ENCODE peak calls at places on chromosome 1, in ten cellular contexts. X, J, I, D, K, V, T, M, R and S are unnamed samples.
A peak's percentile ranks its signal among the peaks of the same experiment; 100 is the strongest.

GRCh38 chr1:79304131-79304530 is 297.6 kb upstream of the ADGRL4 start:
- DNase-seq in X (peak; percentile 72), J (no peak), I (no peak), D (no peak), K (no peak), V (no peak), T (no peak), M (no peak), R (no peak), S (no peak)

GRCh38 chr1:44775930-44776748 is 799 bp downstream of the RPS8 start:
- DNase-seq in X (peak; percentile 36), J (no peak), I (no peak), D (no peak), K (no peak), V (peak; percentile 39), T (no peak), M (no peak), R (no peak), S (no peak)

GRCh38 chr1:85379203-85380136 is 85.5 kb downstream of the DDAH1 start:
- DNase-seq in X (peak; percentile 31), J (no peak), I (no peak), D (no peak), K (no peak), V (no peak), T (no peak), M (no peak), R (no peak), S (no peak)

GRCh38 chr1:89610457-89610991 is 22.4 kb upstream of the LRRC8C start:
- DNase-seq in X (no peak), J (no peak), I (no peak), D (no peak), K (no peak), V (no peak), T (no peak), M (no peak), R (no peak), S (no peak)

GRCh38 chr1:220528049-220528678 is at the start of gene MARK1:
- DNase-seq in X (peak; percentile 24), J (peak; percentile 90), I (peak; percentile 32), D (peak; percentile 78), K (peak; percentile 79), V (no peak), T (no peak), M (peak; percentile 68), R (peak; percentile 45), S (no peak)

GRCh38 chr1:941588-942383 is 17.3 kb downstream of the NOC2L start:
- DNase-seq in X (peak; percentile 38), J (peak; percentile 89), I (peak; percentile 50), D (peak; percentile 91), K (peak; percentile 74), V (no peak), T (no peak), M (peak; percentile 77), R (peak; percentile 93), S (peak; percentile 94)

GRCh38 chr1:71106658-71107322 is 26.0 kb upstream of the ZRANB2 start:
- DNase-seq in X (peak; percentile 20), J (no peak), I (no peak), D (no peak), K (no peak), V (no peak), T (no peak), M (no peak), R (no peak), S (peak; percentile 7)

GRCh38 chr1:186375152-186375928 is at the start of the genes ODR4 and TPR:
- DNase-seq in X (peak; percentile 100), J (peak; percentile 99), I (peak; percentile 98), D (peak; percentile 98), K (peak; percentile 99), V (peak; percentile 92), T (peak; percentile 99), M (peak; percentile 99), R (peak; percentile 97), S (peak; percentile 99)

DNA sequence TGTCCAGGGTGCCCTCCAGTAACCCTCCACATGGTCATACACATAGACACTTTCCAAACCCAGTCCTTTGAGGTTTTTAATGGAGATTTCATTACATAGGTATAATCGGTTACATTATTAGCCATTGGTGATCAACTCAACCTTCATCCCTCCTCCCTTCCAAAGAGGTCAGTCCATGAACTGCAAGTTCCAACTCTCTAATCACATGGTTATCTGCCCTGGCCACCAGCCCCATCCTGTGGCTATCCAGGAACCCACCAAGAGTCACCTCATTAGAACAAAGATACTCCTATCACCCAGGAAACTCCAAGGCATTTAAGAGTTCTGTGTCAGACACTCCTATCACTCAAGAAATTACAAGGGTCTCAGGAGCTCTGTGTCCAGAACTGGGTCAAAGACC is 12.2 kb downstream of the ATP1A4 start:
- DNase-seq in X (peak; percentile 22), J (no peak), I (no peak), D (peak; percentile 57), K (no peak), V (no peak), T (no peak), M (no peak), R (no peak), S (no peak)
- TF ChIP-seq CTCF in X (peak; percentile 17), J (no peak), I (no peak), D (peak; percentile 48), K (peak; percentile 19), V (no peak), T (no peak), M (peak; percentile 16), R (no peak), S (no peak)

GRCh38 chr1:31361607-31362006 is 11.3 kb downstream of the FABP3 start:
- DNase-seq in X (no peak), J (no peak), I (no peak), D (no peak), K (no peak), V (no peak), T (no peak), M (no peak), R (no peak), S (no peak)

GRCh38 chr1:31362032-31362431 is 10.8 kb downstream of the FABP3 start:
- DNase-seq in X (no peak), J (no peak), I (no peak), D (no peak), K (no peak), V (no peak), T (no peak), M (no peak), R (no peak), S (no peak)

GRCh38 chr1:31368611-31369107 is 4.2 kb downstream of the FABP3 start:
- DNase-seq in X (no peak), J (no peak), I (no peak), D (no peak), K (no peak), V (no peak), T (no peak), M (no peak), R (no peak), S (no peak)

GRCh38 chr1:31366796-31367195 is 6.1 kb downstream of the FABP3 start:
- DNase-seq in X (no peak), J (no peak), I (no peak), D (no peak), K (peak; percentile 57), V (no peak), T (no peak), M (no peak), R (no peak), S (no peak)

DNA sequence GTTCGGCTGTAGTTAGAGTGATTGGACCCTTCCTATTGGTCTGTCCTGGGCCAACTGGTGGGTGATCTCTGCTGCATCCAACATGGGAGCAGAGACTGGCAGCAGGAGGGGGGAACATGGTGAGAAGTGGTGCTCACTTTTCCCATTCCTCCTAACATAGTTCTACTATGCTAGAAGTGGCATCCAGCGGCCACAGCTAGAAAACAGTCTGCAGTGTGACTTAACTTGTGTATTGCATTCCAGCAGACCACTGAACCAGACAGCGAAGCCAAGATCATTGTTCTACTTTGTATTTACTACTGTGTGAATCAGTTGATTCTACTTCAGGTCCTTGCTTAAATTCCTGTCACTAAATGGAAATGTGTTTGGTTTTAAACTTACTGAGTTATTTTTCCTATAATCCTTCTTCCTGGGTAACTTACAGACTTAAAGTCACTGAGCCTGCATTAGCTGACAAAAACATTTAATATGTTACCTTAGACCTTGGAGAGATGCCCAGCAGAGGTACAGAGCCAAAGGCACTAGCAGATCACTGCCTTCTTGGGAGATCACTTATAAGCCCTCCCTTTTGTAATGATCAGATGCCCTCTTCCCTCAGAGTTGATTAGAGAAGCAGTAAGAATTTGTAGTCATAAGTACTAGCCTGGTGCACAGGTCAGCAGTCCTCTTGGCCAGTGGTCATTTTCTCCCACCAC is 8.2 kb downstream of the FABP3 start:
- DNase-seq in X (no peak), J (peak; percentile 51), I (no peak), D (no peak), K (no peak), V (no peak), T (no peak), M (no peak), R (no peak), S (peak; percentile 16)
- H3K4me3 ChIP-seq in X (no peak overlapping the region), J (no peak overlapping the region), I (no peak overlapping the region), D (no peak overlapping the region), K (no peak overlapping the region), V (no peak overlapping the region), T (no peak overlapping the region), M (no peak overlapping the region), R (no peak overlapping the region), S (no peak overlapping the region)

GRCh38 chr1:30785181-30785580 is 27.6 kb upstream of the LAPTM5 start:
- DNase-seq in X (no peak), J (no peak), I (no peak), D (no peak), K (no peak), V (no peak), T (no peak), M (no peak), R (no peak), S (no peak)

GRCh38 chr1:30785714-30786113 is 28.1 kb upstream of the LAPTM5 start:
- DNase-seq in X (no peak), J (no peak), I (no peak), D (no peak), K (no peak), V (no peak), T (no peak), M (no peak), R (no peak), S (no peak)

GRCh38 chr1:30782361-30783243 is 25.0 kb upstream of the LAPTM5 start:
- DNase-seq in X (peak; percentile 59), J (peak; percentile 79), I (peak; percentile 72), D (peak; percentile 79), K (peak; percentile 86), V (peak; percentile 64), T (no peak), M (peak; percentile 85), R (peak; percentile 50), S (peak; percentile 58)

GRCh38 chr1:30781906-30782305 is 24.3 kb upstream of the LAPTM5 start:
- DNase-seq in X (no peak), J (no peak), I (no peak), D (no peak), K (no peak), V (no peak), T (no peak), M (no peak), R (no peak), S (no peak)

DNA sequence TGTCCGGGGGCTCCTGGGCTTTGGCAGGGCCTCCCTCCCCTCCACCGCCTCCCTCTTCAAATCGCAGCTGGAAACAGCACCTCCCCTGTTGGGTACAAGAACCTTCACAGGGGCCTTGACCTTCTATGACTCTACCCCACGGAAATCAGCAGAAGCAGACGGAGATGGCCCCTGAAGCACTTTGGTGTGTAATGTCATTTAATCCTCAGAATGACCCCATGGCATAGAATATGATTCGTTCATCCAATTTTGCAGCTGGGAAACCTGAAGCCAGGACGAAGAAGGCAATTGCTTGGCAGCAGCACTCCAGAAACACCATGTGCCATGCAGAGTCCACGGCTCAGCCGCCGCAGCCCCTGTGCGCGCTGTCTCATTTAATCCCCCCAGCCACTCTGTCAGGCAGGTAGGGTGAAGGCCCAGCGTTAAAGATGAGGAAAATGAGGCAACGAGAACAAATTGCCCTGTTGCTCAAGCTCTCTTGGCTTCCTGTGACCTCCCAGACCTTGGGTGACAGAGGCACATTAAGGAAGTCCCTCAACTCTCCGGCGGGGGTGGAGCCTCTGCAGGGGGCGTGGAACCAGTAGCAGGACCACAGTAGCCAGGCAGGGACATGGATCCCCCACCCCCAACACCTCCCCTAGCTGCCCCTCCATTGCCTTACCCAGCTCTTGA is 25.8 kb upstream of the LAPTM5 start:
- DNase-seq in X (no peak), J (peak; percentile 80), I (no peak), D (no peak), K (no peak), V (no peak), T (no peak), M (peak; percentile 81), R (no peak), S (no peak)
- TF ChIP-seq CTCF in X (no peak), J (no peak), I (no peak), D (no peak), K (no peak), V (no peak), T (no peak), M (no peak), R (no peak), S (no peak)

GRCh38 chr1:156104065-156104810 is 10.3 kb upstream of the LMNA start:
- DNase-seq in X (peak; percentile 84), J (peak; percentile 92), I (peak; percentile 64), D (no peak), K (peak; percentile 65), V (no peak), T (no peak), M (peak; percentile 85), R (peak; percentile 76), S (peak; percentile 85)

GRCh38 chr1:156108664-156109241 is 5.8 kb upstream of the LMNA start:
- DNase-seq in X (no peak), J (no peak), I (no peak), D (no peak), K (no peak), V (no peak), T (no peak), M (no peak), R (no peak), S (no peak)

GRCh38 chr1:156104861-156105546 is 9.5 kb upstream of the LMNA start:
- DNase-seq in X (no peak), J (no peak), I (no peak), D (no peak), K (peak; percentile 90), V (no peak), T (no peak), M (no peak), R (no peak), S (no peak)

GRCh38 chr1:156108057-156108456 is 6.5 kb upstream of the LMNA start:
- DNase-seq in X (no peak), J (no peak), I (no peak), D (no peak), K (no peak), V (no peak), T (no peak), M (no peak), R (no peak), S (no peak)

DNA sequence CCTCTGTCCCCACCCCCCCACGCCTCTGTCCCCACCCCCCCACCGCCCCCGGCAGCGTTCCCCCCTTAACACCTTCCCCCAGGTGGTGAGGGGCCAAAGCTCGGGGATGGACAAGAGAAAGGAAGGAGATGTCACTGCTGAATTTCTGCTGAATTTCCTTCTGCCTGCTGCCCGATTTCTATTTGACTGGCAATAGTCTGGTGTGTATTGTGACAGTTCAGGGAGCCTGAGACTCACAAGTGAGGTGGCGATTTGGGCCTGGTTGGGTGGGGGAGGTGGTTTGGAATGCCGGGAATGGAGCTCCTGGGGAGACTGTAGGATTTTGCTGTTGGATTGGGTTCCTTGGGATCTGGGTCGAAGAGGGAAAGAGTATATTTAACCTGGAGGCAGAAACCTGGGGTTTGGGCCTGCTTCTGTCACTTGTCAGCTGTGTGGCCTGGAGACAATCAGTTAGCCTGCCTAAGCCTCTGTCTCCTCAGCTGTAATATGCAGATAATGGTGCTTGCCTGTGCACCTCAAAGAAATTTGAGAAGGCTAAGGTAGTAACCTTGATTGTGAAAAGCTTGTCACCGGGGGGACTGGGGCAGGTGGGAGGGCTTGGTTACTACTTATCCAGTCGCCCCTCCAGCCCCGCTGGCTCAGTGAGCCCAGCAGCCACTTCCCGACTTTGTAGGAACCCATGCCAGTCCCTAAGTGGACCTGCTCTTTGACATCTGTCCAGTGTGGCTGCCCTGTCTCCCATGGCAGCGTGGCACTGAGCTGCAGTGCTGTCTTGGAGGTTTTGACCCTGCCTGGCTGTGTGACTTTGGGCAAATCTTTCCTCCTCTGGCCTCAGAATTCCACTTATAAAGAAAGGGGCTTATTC is 7.7 kb upstream of the LMNA start:
- DNase-seq in X (peak; percentile 31), J (no peak), I (peak; percentile 50), D (no peak), K (peak; percentile 92), V (no peak), T (no peak), M (no peak), R (peak; percentile 46), S (no peak)
- H3K4me3 ChIP-seq in X (no peak overlapping the region), J (peak overlapping the region; percentile 53), I (no peak overlapping the region), D (no peak overlapping the region), K (peak overlapping the region; percentile 72), V (no peak overlapping the region), T (peak overlapping the region; percentile 31), M (peak overlapping the region; percentile 47), R (peak overlapping the region; percentile 27), S (no peak overlapping the region)